ENCODE peak calls at places on chromosomes 1 and 21, in four cellular contexts. D, S, R and Q are unnamed samples.

GRCh38 chr1:232923739-232924386 is 26.5 kb upstream of the NTPCR start:
- DNase-seq in D (no peak), R (no peak), S (no peak), Q (no peak)

GRCh38 chr21:31872452-31873274 is at the start of gene HUNK:
- DNase-seq in R (peak; percentile 57), D (no peak), S (peak; percentile 84), Q (peak; percentile 77)

GRCh38 chr1:38046884-38047602 is 450 bp upstream of the POU3F1 start:
- DNase-seq in S (peak; percentile 95), D (peak; percentile 76), R (peak; percentile 88), Q (peak; percentile 90)

GRCh38 chr1:169914534-169914933 is 20.8 kb upstream of the SCYL3 start:
- DNase-seq in S (no peak), R (no peak), D (no peak), Q (no peak)

GRCh38 chr1:147502760-147503159 is 38.5 kb upstream of the BCL9 start:
- DNase-seq in R (no peak), D (no peak), S (no peak), Q (no peak)

GRCh38 chr1:182764029-182764768 is 25.4 kb upstream of the NPL start:
- DNase-seq in R (no peak), S (no peak), D (no peak), Q (no peak)

GRCh38 chr1:221473392-221473791 is 268.5 kb downstream of the DUSP10 start:
- DNase-seq in R (no peak), S (no peak), D (no peak), Q (no peak)

GRCh38 chr1:30888391-30888790 is 20.2 kb downstream of the SDC3 start:
- DNase-seq in S (peak; percentile 92), D (no peak), R (peak; percentile 65), Q (no peak)

GRCh38 chr1:70528591-70529333 is 117.7 kb downstream of the CTH start:
- DNase-seq in S (no peak), D (no peak), R (peak; percentile 18), Q (no peak)

GRCh38 chr1:157597959-157598667 is at the start of gene FCRL4:
- DNase-seq in R (no peak), D (no peak), S (no peak), Q (no peak)

GRCh38 chr1:95057361-95057760 is 15.4 kb downstream of the ALG14 start:
- DNase-seq in S (no peak), D (no peak), R (no peak), Q (no peak)
- H3K9me3 ChIP-seq in S (no peaks in the 10 kb centered on the region), D (no peaks in the 10 kb centered on the region), R (no peaks in the 10 kb centered on the region), Q (no peaks in the 10 kb centered on the region)

DNA sequence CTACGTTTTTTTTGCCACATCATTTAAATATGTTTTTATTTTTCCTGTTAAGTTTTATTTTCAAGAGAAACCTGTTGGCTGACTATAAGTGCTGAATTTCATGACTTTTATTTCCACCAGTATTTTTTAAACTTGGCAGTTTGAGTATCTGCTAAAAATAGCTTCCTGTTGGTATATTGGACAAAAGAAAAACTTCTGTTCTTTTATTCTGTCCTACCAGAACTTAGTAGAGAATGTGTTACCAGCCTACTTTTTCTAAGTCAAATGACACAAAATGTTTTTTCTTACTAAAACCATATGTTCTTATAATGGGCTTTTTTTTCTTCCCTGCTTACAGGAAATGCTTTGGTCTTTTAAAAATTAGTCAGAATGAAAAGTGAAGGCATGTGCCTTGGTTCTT is 7.6 kb downstream of the DR1 start:
- DNase-seq in S (no peak), D (no peak), R (no peak), Q (no peak)
- H3K4me3 ChIP-seq in S (no peak overlapping the region), D (no peak overlapping the region), R (no peak overlapping the region), Q (no peak overlapping the region)

GRCh38 chr1:61187380-61188086 is 105.2 kb downstream of the NFIA start:
- DNase-seq in S (no peak), D (no peak), R (no peak), Q (no peak)

GRCh38 chr1:61190476-61191067 is 108.2 kb downstream of the NFIA start:
- DNase-seq in D (no peak), S (no peak), R (no peak), Q (no peak)

GRCh38 chr1:61193808-61194207 is 111.4 kb downstream of the NFIA start:
- DNase-seq in S (no peak), D (no peak), R (no peak), Q (no peak)

GRCh38 chr1:61192666-61193325 is 110.4 kb downstream of the NFIA start:
- DNase-seq in D (no peak), R (no peak), S (no peak), Q (no peak)

DNA sequence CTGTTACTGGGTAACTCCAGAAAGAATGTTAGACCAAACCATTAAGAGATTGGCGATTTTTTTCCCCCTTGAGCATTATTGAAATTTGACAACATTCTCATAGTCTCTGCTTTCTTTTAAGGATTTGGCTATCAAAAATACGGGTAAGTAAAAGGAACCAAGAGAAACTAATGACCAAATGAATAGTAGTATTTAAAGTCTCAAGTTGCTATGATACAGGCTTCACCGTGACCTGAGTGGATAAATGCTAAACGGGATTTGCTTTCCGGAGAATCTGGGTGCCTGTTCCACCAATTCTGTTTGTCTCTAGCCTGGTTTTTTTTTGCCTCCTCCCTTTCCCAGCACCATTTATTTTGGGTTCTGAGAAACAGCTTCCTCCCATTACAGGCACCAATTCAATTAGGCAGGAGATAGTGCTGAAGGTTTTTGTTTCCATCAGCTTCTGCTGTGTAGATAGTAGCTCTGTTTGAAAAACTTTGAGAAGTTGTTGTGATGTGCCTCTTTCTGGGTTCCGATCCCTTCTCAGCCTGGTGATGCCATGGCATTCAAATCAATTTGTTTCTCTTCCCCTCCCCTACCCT is 108.9 kb downstream of the NFIA start:
- DNase-seq in D (no peak), R (no peak), S (no peak), Q (no peak)
- H3K27ac ChIP-seq in D (no peak overlapping the region), R (no peak overlapping the region), S (peak overlapping the region; percentile 1), Q (no peak overlapping the region)

GRCh38 chr1:228090613-228091081 is 8.1 kb downstream of the ARF1 start:
- DNase-seq in R (peak; percentile 8), S (peak; percentile 37), D (no peak), Q (peak; percentile 52)

GRCh38 chr1:228092342-228093049 is 10.0 kb downstream of the ARF1 start:
- DNase-seq in R (peak; percentile 7), S (no peak), D (no peak), Q (peak; percentile 7)

GRCh38 chr1:228089520-228090380 is 7.2 kb downstream of the ARF1 start:
- DNase-seq in D (no peak), S (peak; percentile 57), R (peak; percentile 21), Q (peak; percentile 57)

GRCh38 chr1:228093050-228093906 is 9.8 kb downstream of the C1orf35 start:
- DNase-seq in D (no peak), R (peak; percentile 12), S (no peak), Q (peak; percentile 18)

DNA sequence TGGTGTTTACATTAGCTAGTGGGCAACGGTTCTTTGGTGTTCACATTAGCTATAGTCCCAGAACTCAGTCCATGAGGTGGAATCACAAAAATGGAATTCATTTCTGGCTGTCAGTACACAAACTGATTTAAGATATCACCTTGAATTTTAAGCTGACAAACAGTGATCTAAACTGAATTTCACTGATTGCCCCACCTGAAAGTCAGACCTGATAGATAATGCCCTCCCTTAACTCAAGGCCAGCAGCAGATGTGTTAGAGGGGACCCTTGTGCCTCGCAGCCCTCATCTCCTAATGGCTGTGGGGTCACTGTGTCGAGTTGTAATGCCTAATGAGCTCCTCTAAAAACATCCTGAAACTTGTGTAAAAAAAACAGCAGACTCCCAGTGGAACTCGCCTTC is 8.6 kb downstream of the ARF1 start:
- DNase-seq in D (no peak), R (no peak), S (no peak), Q (peak; percentile 6)
- H3K9me3 ChIP-seq in D (peaks cover 7% of the 10 kb centered on the region), R (no peaks in the 10 kb centered on the region), S (peaks cover 8% of the 10 kb centered on the region), Q (peaks cover 5% of the 10 kb centered on the region)